ENCODE peak calls at places on chromosome 3, in six cellular contexts. K is GM23338, E is neural crest cell, S is gastrocnemius medialis, Y is endothelial cell, H is keratinocyte. A is an unnamed sample.

GRCh38 chr3:115040673-115041286 is 106.3 kb downstream of the ZBTB20 start:
- DNase-seq in E (peak), H (no peak), K (peak), Y (peak), S (no peak), A (peak)

GRCh38 chr3:13214847-13215472 is 141.7 kb upstream of the IQSEC1 start:
- DNase-seq in Y (no peak), E (no peak), H (no peak), S (peak), K (no peak), A (no peak)

GRCh38 chr3:10437995-10438901 is 67.1 kb downstream of the ATP2B2 start:
- DNase-seq in H (no peak), S (peak), E (no peak), Y (no peak), K (no peak), A (no peak)

GRCh38 chr3:188294823-188295487 is 141.0 kb downstream of the LPP start:
- DNase-seq in Y (no peak), K (no peak), S (peak), H (peak), E (no peak), A (no peak)

GRCh38 chr3:194787072-194787471 is 101.4 kb downstream of the FAM43A start:
- DNase-seq in H (no peak), Y (no peak), E (no peak), S (no peak), K (no peak), A (no peak)

GRCh38 chr3:9499455-9500107 is 54.0 kb downstream of the LHFPL4 start:
- DNase-seq in Y (no peak), H (no peak), K (peak), S (no peak), E (no peak), A (no peak)

GRCh38 chr3:196650740-196651311 is 11.3 kb downstream of the NRROS start:
- DNase-seq in H (no peak), Y (no peak), K (no peak), E (no peak), S (no peak), A (peak)

GRCh38 chr3:131053021-131053420 is 26.3 kb downstream of the NEK11 start:
- DNase-seq in H (no peak), Y (no peak), S (no peak), K (no peak), E (no peak), A (no peak)

GRCh38 chr3:124092811-124093210 is 100.9 kb upstream of the ROPN1 start:
- DNase-seq in Y (no peak), S (no peak), E (no peak), K (peak), H (no peak), A (no peak)

GRCh38 chr3:60610441-60611112 is 640.7 kb downstream of the FHIT start:
- DNase-seq in Y (no peak), K (no peak), H (no peak), E (no peak), S (peak), A (peak)

DNA sequence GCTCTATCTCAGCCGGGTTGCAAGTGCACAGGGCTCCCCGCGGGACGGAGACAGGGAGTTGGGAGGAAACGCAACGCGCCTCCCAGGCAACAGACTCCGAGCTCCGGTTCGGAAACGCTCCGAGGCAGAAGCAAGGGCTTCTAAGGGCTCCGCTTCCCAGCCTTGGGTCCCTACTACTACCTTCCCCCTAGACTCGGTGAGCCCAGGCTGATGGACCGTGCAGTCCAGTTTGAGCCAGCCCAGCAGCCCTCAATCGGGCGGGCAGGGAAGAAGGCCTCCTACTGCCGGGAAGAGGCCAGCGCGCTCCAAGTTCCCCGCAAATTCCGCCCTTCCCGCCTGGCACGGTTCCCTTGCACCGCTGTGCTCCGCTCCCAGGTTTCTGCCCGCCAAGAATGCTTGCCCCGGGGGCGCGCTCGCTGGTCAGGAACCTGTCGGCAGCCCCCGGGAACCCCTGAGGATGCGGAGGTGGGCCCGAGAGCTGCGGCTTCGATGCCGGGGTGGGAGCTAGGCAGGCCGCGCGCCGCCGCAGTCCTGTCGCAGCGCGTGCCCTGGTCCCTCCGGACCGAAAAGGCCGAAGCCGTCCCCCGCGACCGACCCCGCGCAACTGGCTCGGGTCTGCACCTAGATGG is 728 bp downstream of the TRANK1 start:
- DNase-seq in K (peak), S (no peak), Y (peak), E (peak), H (no peak), A (peak)
- TF ChIP-seq CTCF in K (no peak), S (no peak), Y (no peak), E (no peak), H (peak), A (no peak)

GRCh38 chr3:62332017-62332416 is 41.3 kb downstream of the FEZF2 start:
- DNase-seq in Y (no peak), E (no peak), S (no peak), H (no peak), K (no peak), A (no peak)

GRCh38 chr3:62335196-62335595 is 38.2 kb downstream of the FEZF2 start:
- DNase-seq in S (no peak), K (no peak), Y (no peak), E (no peak), H (no peak), A (no peak)

GRCh38 chr3:62329970-62330369 is 43.4 kb downstream of the FEZF2 start:
- DNase-seq in K (no peak), Y (no peak), S (no peak), E (no peak), H (no peak), A (no peak)

GRCh38 chr3:62332771-62333381 is 40.5 kb downstream of the FEZF2 start:
- DNase-seq in K (peak), S (no peak), E (peak), Y (peak), H (no peak), A (peak)
- TF ChIP-seq CTCF in K (no peak), S (peak), E (peak), Y (peak), H (no peak), A (peak)

GRCh38 chr3:133833880-133834620 is 28.4 kb downstream of the SRPRB start:
- DNase-seq in K (no peak), S (no peak), Y (no peak), H (no peak), E (no peak), A (no peak)

GRCh38 chr3:133833267-133833666 is 27.7 kb downstream of the SRPRB start:
- DNase-seq in Y (no peak), K (no peak), S (no peak), H (no peak), E (no peak), A (no peak)

GRCh38 chr3:133830071-133830470 is 24.5 kb downstream of the SRPRB start:
- DNase-seq in E (no peak), S (no peak), H (no peak), Y (no peak), K (no peak), A (no peak)

GRCh38 chr3:133832802-133833144 is 27.2 kb downstream of the SRPRB start:
- DNase-seq in E (no peak), S (no peak), Y (no peak), H (no peak), K (no peak), A (no peak)

DNA sequence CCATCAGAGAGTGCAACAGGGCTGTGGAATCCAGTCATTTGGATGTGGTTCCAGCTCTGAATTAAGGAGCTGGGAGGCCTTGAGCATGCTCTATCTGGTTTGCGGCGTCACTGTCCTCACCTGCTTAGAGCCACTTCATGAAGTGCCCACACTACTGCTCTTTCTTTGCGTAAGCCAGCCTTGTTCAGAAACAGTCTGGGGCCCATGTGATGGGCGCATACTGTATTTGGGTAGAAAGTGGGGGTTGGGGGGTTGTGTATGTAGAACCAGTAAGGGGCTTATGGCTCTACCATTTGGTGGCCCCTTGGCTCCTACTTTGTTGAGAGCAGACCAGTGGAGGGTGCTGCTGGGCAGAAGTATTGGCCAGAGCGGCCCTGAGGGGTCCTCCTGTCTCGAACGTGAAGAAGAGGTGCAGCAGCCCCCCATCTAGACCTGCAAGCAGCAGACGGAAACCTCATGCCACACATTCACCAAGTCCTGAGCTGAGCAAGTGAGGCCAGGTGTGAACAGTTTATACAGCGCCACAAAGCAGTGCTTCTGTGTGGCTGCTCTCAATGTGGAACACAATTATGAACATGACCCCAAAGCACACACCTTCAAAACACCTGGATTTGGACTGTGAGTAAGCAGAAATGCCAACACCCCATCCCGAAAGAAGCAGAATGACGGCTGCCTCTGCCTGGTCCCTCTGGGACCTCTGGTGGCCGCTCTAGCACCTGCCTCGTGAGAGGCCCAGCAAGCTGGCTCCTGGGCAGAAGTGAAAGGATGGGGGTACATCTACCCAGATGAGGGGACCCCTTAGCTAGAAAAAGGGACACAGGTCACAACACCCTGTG is 26.6 kb downstream of the SRPRB start:
- DNase-seq in K (peak), S (no peak), Y (no peak), E (no peak), H (no peak), A (no peak)
- TF ChIP-seq CTCF in K (peak), S (no peak), Y (no peak), E (peak), H (peak), A (no peak)

GRCh38 chr3:159982442-159982841 is 6.2 kb upstream of the IL12A start:
- DNase-seq in S (no peak), E (no peak), H (no peak), K (peak), Y (no peak), A (no peak)
- TF ChIP-seq CTCF in S (no peak), E (no peak), H (no peak), K (peak), Y (no peak), A (no peak)

DNA sequence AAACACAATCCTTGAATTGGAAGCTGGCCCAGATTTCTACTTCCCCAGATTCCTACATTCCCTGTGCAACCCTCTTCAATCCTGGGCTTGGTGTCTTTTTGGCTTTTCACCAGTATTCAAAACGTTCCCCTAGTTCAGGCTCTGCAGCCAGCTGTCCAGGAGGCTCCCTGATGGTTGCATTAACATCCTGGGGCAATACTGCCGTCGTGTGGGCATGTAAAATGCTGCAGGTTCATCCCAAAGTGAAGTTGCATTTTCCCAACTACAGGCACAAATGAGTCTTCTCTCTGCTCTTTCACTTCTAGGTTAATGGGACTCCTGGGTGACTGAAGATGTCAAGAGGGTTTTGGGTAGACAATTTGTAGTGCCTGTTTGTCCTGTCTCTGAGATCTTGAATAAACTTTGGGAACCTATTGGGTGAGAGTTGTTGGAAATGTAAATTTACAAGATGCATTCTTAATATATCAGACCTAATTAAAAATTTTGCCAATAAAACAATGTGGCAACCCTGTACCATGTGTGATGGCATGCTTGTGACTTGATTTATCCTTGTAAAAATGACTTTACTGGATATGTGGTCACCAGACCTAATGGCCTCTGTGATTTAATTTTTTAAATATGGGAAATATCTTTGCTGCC is 28.6 kb downstream of the SOX14 start:
- DNase-seq in S (no peak), H (no peak), K (peak), Y (peak), E (peak), A (peak)
- TF ChIP-seq CTCF in S (no peak), H (peak), K (peak), Y (peak), E (peak), A (peak)

DNA sequence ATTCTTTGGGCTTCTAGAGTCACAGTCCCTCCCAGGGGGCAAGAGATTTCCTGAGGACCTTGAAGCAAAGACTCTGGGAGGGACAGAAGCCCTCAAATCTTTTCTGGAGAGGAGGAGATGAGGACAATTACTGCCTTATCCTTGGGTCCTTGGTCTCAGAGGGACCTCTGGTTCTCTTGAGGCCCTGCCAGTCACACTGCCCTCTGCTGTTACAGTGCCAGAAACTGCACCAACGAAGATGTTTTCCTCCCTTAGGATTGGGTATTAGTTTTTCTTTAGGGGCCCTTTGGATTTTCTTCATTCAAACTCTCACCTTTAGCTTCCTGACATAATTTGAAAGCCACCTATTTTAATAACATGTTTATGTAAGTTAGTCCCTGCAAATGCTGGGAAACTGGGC is 58.2 kb upstream of the SCN5A start:
- DNase-seq in Y (peak), K (peak), E (no peak), H (no peak), S (no peak), A (peak)
- TF ChIP-seq CTCF in Y (no peak), K (peak), E (peak), H (peak), S (no peak), A (no peak)

A was measured in testis.